ENCODE peak calls at places on chromosome 21, in ten cellular contexts. B, O, R, N, E, M, F, W, V and U are unnamed samples.
A peak's percentile ranks its signal among the peaks of the same experiment; 100 is the strongest.

GRCh38 chr21:42637602-42638041 is 15.8 kb upstream of the PDE9A start:
- DNase-seq in E (no peak), B (no peak), V (no peak), N (no peak), O (no peak), W (no peak), F (no peak), M (peak; percentile 42), R (no peak), U (no peak)

GRCh38 chr21:34202553-34203332 is 129.4 kb downstream of the MRPS6 start:
- DNase-seq in R (no peak), B (no peak), W (no peak), N (no peak), F (peak; percentile 55), V (no peak), O (no peak), M (peak; percentile 42), E (no peak), U (no peak)

GRCh38 chr21:40210251-40210650 is 343.0 kb downstream of the PCP4 start:
- DNase-seq in B (no peak), N (no peak), M (no peak), E (no peak), O (no peak), W (no peak), R (no peak), V (no peak), F (no peak), U (no peak)

GRCh38 chr21:15051652-15052554 is 12.9 kb downstream of the NRIP1 start:
- DNase-seq in F (no peak), W (no peak), N (no peak), M (no peak), E (no peak), O (no peak), B (no peak), R (no peak), V (no peak), U (peak; percentile 14)

GRCh38 chr21:38938343-38938742 is 132.6 kb downstream of the ETS2 start:
- DNase-seq in F (no peak), B (no peak), R (no peak), O (no peak), M (no peak), V (no peak), W (no peak), N (no peak), E (peak; percentile 24), U (peak; percentile 60)

GRCh38 chr21:43985690-43986251 is 26.3 kb upstream of the TRAPPC10 start:
- DNase-seq in W (no peak), R (no peak), O (no peak), B (no peak), V (no peak), F (no peak), N (no peak), M (no peak), E (no peak), U (peak; percentile 20)

GRCh38 chr21:16563795-16564194 is 834.0 kb downstream of the USP25 start:
- DNase-seq in M (peak; percentile 36), N (no peak), V (peak; percentile 33), W (no peak), R (peak; percentile 35), O (no peak), E (no peak), F (peak; percentile 76), B (no peak), U (no peak)

GRCh38 chr21:42056996-42057689 is 14.0 kb upstream of the UMODL1 start:
- DNase-seq in W (no peak), M (no peak), E (no peak), F (peak; percentile 65), O (peak; percentile 76), R (peak; percentile 86), V (peak; percentile 87), B (no peak), N (peak; percentile 93), U (no peak)

GRCh38 chr21:43353282-43354010 is 73.5 kb downstream of the SIK1 start:
- DNase-seq in R (no peak), B (no peak), M (peak; percentile 45), V (no peak), E (no peak), N (no peak), W (no peak), O (no peak), F (no peak), U (no peak)

GRCh38 chr21:26739189-26739588 is 106.0 kb downstream of the ADAMTS1 start:
- DNase-seq in F (no peak), V (peak; percentile 12), E (no peak), W (no peak), B (no peak), O (no peak), R (peak; percentile 33), M (no peak), N (no peak), U (no peak)

GRCh38 chr21:43320526-43320925 is 106.4 kb downstream of the SIK1 start:
- DNase-seq in R (no peak), E (no peak), W (no peak), O (no peak), N (no peak), B (no peak), F (no peak), M (no peak), V (no peak), U (no peak)

GRCh38 chr21:43866233-43866632 is 1.2 kb downstream of the AGPAT3 start:
- DNase-seq in B (peak; percentile 26), F (no peak), W (no peak), R (peak; percentile 65), E (peak; percentile 47), O (no peak), M (peak; percentile 50), V (peak; percentile 72), N (peak; percentile 55), U (peak; percentile 77)

GRCh38 chr21:14864211-14865021 is 200.4 kb downstream of the NRIP1 start:
- DNase-seq in M (peak; percentile 57), B (peak; percentile 77), N (peak; percentile 57), V (peak; percentile 79), R (peak; percentile 84), E (peak; percentile 9), W (no peak), O (no peak), F (peak; percentile 86), U (peak; percentile 72)

DNA sequence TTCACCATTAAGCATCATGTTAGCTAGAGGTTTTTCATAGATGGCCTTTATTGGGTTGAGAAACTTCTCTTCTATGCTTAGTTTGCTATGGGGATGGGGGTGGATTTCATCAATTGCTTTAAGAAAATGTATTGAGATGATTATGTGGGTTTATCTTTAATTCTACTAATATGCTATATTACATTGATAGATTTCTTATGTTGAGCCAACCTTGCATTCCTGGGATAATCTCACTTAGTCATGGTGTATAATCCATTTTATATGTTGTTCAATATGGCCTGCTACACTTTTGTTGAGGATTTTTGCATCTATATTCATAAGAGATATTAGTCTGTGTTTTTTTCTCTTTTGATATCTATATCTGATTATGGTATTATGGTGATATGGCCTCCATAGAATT is 70.7 kb downstream of the MAP3K7CL start:
- DNase-seq in F (no peak), R (no peak), V (no peak), M (no peak), N (no peak), O (no peak), E (no peak), B (no peak), W (no peak), U (no peak)
- TF ChIP-seq CTCF in F (no peak), R (no peak), V (no peak), M (no peak), N (no peak), O (no peak), E (no peak), B (no peak), W (no peak), U (no peak)

DNA sequence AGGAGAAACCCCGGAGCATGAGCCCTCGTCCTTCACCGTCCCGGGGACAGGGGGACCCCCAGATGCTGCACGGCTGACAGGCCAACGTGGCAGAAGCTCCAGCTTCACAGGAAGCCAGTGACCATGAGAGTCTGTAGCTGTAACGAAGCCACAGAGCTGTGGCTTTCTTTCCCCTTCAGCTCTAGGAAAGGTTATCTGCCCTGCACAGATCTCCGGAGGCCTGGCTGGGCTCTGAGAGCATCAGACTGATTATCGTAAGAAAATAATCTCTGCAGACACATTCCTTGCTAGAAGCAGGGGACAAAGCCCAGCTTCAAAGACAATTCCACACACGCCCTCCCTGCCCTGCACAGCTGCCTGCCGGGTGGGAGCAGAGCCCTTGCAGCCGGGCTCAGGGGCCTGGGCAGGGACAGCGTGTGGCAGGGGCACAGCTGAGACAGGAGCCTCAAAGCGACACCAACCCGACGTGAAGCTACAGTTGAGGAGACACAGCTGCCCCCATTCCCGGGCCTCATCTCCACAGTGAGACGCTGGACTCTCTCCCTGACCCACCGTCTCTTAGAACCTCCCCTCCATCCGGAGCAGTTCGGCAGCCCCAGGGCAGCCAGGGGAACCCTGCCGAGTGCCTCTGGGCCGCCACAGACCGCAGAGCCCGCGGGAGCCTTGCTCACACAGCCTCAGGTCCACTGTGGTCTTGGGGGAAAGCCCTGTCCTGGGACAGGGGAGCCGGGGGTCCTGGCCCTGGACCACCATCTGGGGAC is 30.6 kb downstream of the POFUT2 start:
- DNase-seq in B (no peak), R (no peak), N (no peak), F (no peak), O (no peak), W (peak; percentile 83), V (no peak), E (no peak), M (no peak), U (peak; percentile 49)
- TF ChIP-seq CTCF in B (no peak), R (no peak), N (no peak), F (no peak), O (no peak), W (no peak), V (no peak), E (no peak), M (no peak), U (no peak)

GRCh38 chr21:18251065-18251464 is 6.4 kb downstream of the CHODL start:
- DNase-seq in B (no peak), F (no peak), V (no peak), O (no peak), E (no peak), N (no peak), W (no peak), M (no peak), R (no peak), U (no peak)
- TF ChIP-seq CTCF in B (no peak), F (no peak), V (no peak), O (no peak), E (no peak), N (no peak), W (no peak), M (no peak), R (no peak), U (no peak)

DNA sequence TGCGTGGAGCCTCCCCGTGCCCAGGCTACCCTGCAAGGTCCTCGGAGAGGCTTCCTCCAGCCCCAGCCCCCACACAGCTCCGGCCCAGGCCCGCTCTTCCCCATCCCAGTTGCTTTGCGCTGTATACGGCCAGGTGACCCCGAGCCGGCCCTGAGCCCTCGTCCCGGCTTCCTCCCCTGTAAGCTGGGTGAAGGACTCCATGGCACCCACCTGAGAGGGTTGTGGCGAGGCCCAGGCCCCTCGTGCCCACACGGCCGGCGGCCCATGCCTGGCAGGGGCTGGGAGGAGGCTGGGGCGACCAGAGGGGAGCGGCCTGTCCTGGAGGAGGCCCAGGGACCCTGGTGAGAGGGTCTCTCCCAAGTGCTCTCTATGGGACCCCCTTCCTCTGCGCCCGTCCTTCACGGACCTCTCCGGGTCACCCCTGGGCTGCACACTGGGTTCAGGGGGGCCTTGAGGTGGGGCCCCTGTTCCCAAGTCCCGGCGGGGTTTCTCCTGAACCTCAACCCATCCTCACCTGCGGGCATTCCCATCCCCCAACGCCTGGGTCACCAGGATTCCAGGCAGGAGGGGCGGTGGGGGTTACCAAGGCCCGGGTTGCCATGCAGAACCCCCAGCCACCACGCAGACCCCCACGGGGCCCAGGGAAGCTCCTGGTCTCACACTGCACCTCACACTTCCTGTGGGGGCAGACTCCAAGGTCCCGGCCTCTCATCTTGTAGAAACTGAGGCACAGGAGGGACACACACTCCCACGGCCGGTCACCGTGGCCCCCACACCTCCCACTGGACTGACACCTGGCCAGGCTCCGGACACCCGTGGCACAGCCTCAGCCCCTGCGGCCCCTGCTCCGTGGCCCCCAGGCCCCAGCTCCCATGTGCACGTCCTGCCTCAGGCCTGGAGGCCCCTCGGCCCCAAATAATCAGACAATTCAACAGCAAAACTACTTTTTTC is 25.3 kb downstream of the COL6A1 start:
- DNase-seq in M (peak; percentile 70), B (no peak), R (no peak), O (peak; percentile 42), F (peak; percentile 14), E (no peak), W (peak; percentile 85), N (peak; percentile 3), V (no peak), U (peak; percentile 1)
- TF ChIP-seq CTCF in M (no peak), B (no peak), R (no peak), O (no peak), F (no peak), E (no peak), W (no peak), N (no peak), V (no peak), U (no peak)